ENCODE peak calls at places on chromosomes 1 and 21, in five cellular contexts. One of them, this sample, is unnamed.
A peak's percentile ranks its signal among the peaks of the same experiment; 100 is the strongest.

GRCh38 chr1:61392417-61393242 is 310.3 kb downstream of the NFIA start:
- DNase-seq in activated naive CD4-positive, alpha-beta T cell: no peak
- DNase-seq in activated effector memory CD4-positive, alpha-beta T cell treated with anti-CD3 and anti-CD28 coated beads, Interleukin-2, amount 50 U/mL, for 16 hours: no peak
- DNase-seq in SJCRH30: peak; percentile 35
- DNase-seq in CD4-positive, alpha-beta T cell: no peak
- DNase-seq in this sample: no peak

GRCh38 chr1:220113136-220113695 is 19.3 kb downstream of the IARS2 start:
- DNase-seq in CD4-positive, alpha-beta T cell: no peak
- DNase-seq in SJCRH30: peak; percentile 55
- DNase-seq in activated naive CD4-positive, alpha-beta T cell: no peak
- DNase-seq in activated effector memory CD4-positive, alpha-beta T cell treated with anti-CD3 and anti-CD28 coated beads, Interleukin-2, amount 50 U/mL, for 16 hours: no peak
- DNase-seq in this sample: peak; percentile 58

GRCh38 chr1:34684246-34684645 is 70.6 kb upstream of the GJB5 start:
- DNase-seq in activated naive CD4-positive, alpha-beta T cell: no peak
- DNase-seq in activated effector memory CD4-positive, alpha-beta T cell treated with anti-CD3 and anti-CD28 coated beads, Interleukin-2, amount 50 U/mL, for 16 hours: no peak
- DNase-seq in CD4-positive, alpha-beta T cell: no peak
- DNase-seq in SJCRH30: peak; percentile 37
- DNase-seq in this sample: no peak

GRCh38 chr1:223708001-223708359 is 4.4 kb upstream of the CAPN2 start:
- DNase-seq in activated naive CD4-positive, alpha-beta T cell: no peak
- DNase-seq in SJCRH30: peak; percentile 57
- DNase-seq in CD4-positive, alpha-beta T cell: no peak
- DNase-seq in activated effector memory CD4-positive, alpha-beta T cell treated with anti-CD3 and anti-CD28 coated beads, Interleukin-2, amount 50 U/mL, for 16 hours: no peak
- DNase-seq in this sample: peak; percentile 46

GRCh38 chr21:45192332-45192731 is 95.4 kb downstream of the POFUT2 start:
- DNase-seq in SJCRH30: no peak
- DNase-seq in CD4-positive, alpha-beta T cell: no peak
- DNase-seq in activated effector memory CD4-positive, alpha-beta T cell treated with anti-CD3 and anti-CD28 coated beads, Interleukin-2, amount 50 U/mL, for 16 hours: no peak
- DNase-seq in activated naive CD4-positive, alpha-beta T cell: no peak
- DNase-seq in this sample: no peak

GRCh38 chr1:179786815-179787736 is 44.0 kb downstream of the FAM163A start:
- DNase-seq in SJCRH30: no peak
- DNase-seq in activated effector memory CD4-positive, alpha-beta T cell treated with anti-CD3 and anti-CD28 coated beads, Interleukin-2, amount 50 U/mL, for 16 hours: no peak
- DNase-seq in CD4-positive, alpha-beta T cell: no peak
- DNase-seq in activated naive CD4-positive, alpha-beta T cell: no peak
- DNase-seq in this sample: no peak

GRCh38 chr1:225987491-225988316 is 11.4 kb downstream of the SDE2 start:
- DNase-seq in CD4-positive, alpha-beta T cell: no peak
- DNase-seq in activated naive CD4-positive, alpha-beta T cell: no peak
- DNase-seq in activated effector memory CD4-positive, alpha-beta T cell treated with anti-CD3 and anti-CD28 coated beads, Interleukin-2, amount 50 U/mL, for 16 hours: no peak
- DNase-seq in SJCRH30: peak; percentile 71
- DNase-seq in this sample: peak; percentile 71

GRCh38 chr1:119774746-119775495 is 6.2 kb upstream of the HMGCS2 start:
- DNase-seq in SJCRH30: no peak
- DNase-seq in activated naive CD4-positive, alpha-beta T cell: no peak
- DNase-seq in activated effector memory CD4-positive, alpha-beta T cell treated with anti-CD3 and anti-CD28 coated beads, Interleukin-2, amount 50 U/mL, for 16 hours: no peak
- DNase-seq in CD4-positive, alpha-beta T cell: no peak
- DNase-seq in this sample: no peak

GRCh38 chr1:154190550-154190949 is 1.4 kb downstream of the TPM3 start:
- DNase-seq in activated naive CD4-positive, alpha-beta T cell: no peak
- DNase-seq in SJCRH30: no peak
- DNase-seq in activated effector memory CD4-positive, alpha-beta T cell treated with anti-CD3 and anti-CD28 coated beads, Interleukin-2, amount 50 U/mL, for 16 hours: no peak
- DNase-seq in CD4-positive, alpha-beta T cell: no peak
- DNase-seq in this sample: peak; percentile 77

GRCh38 chr1:201457508-201457960 is 11.5 kb downstream of the PHLDA3 start:
- DNase-seq in activated naive CD4-positive, alpha-beta T cell: no peak
- DNase-seq in activated effector memory CD4-positive, alpha-beta T cell treated with anti-CD3 and anti-CD28 coated beads, Interleukin-2, amount 50 U/mL, for 16 hours: no peak
- DNase-seq in SJCRH30: no peak
- DNase-seq in CD4-positive, alpha-beta T cell: no peak
- DNase-seq in this sample: no peak

GRCh38 chr1:39701092-39701460 is 9.8 kb upstream of the HPCAL4 start:
- DNase-seq in CD4-positive, alpha-beta T cell: no peak
- DNase-seq in SJCRH30: peak; percentile 39
- DNase-seq in activated effector memory CD4-positive, alpha-beta T cell treated with anti-CD3 and anti-CD28 coated beads, Interleukin-2, amount 50 U/mL, for 16 hours: no peak
- DNase-seq in activated naive CD4-positive, alpha-beta T cell: no peak
- DNase-seq in this sample: peak; percentile 15

GRCh38 chr1:158285756-158286241 is 3.9 kb upstream of the CD1C start:
- DNase-seq in SJCRH30: peak; percentile 4
- DNase-seq in activated effector memory CD4-positive, alpha-beta T cell treated with anti-CD3 and anti-CD28 coated beads, Interleukin-2, amount 50 U/mL, for 16 hours: no peak
- DNase-seq in activated naive CD4-positive, alpha-beta T cell: no peak
- DNase-seq in CD4-positive, alpha-beta T cell: no peak
- DNase-seq in this sample: peak; percentile 35

GRCh38 chr1:59005491-59006308 is 221.9 kb upstream of the JUN start:
- DNase-seq in activated naive CD4-positive, alpha-beta T cell: no peak
- DNase-seq in SJCRH30: no peak
- DNase-seq in CD4-positive, alpha-beta T cell: no peak
- DNase-seq in activated effector memory CD4-positive, alpha-beta T cell treated with anti-CD3 and anti-CD28 coated beads, Interleukin-2, amount 50 U/mL, for 16 hours: no peak
- DNase-seq in this sample: no peak

GRCh38 chr1:87686671-87687070 is 358.0 kb downstream of the LMO4 start:
- DNase-seq in activated naive CD4-positive, alpha-beta T cell: no peak
- DNase-seq in SJCRH30: no peak
- DNase-seq in CD4-positive, alpha-beta T cell: no peak
- DNase-seq in activated effector memory CD4-positive, alpha-beta T cell treated with anti-CD3 and anti-CD28 coated beads, Interleukin-2, amount 50 U/mL, for 16 hours: no peak
- DNase-seq in this sample: no peak

GRCh38 chr1:160548960-160549664 is 26.1 kb upstream of the SLAMF6 start:
- DNase-seq in activated effector memory CD4-positive, alpha-beta T cell treated with anti-CD3 and anti-CD28 coated beads, Interleukin-2, amount 50 U/mL, for 16 hours: no peak
- DNase-seq in CD4-positive, alpha-beta T cell: no peak
- DNase-seq in activated naive CD4-positive, alpha-beta T cell: no peak
- DNase-seq in SJCRH30: no peak
- DNase-seq in this sample: no peak

GRCh38 chr1:235025422-235025984 is 103.1 kb downstream of the TOMM20 start:
- DNase-seq in activated effector memory CD4-positive, alpha-beta T cell treated with anti-CD3 and anti-CD28 coated beads, Interleukin-2, amount 50 U/mL, for 16 hours: no peak
- DNase-seq in activated naive CD4-positive, alpha-beta T cell: no peak
- DNase-seq in CD4-positive, alpha-beta T cell: no peak
- DNase-seq in SJCRH30: no peak
- DNase-seq in this sample: no peak

GRCh38 chr1:225824522-225824921 is 14.6 kb downstream of the EPHX1 start:
- DNase-seq in CD4-positive, alpha-beta T cell: no peak
- DNase-seq in activated effector memory CD4-positive, alpha-beta T cell treated with anti-CD3 and anti-CD28 coated beads, Interleukin-2, amount 50 U/mL, for 16 hours: no peak
- DNase-seq in SJCRH30: no peak
- DNase-seq in activated naive CD4-positive, alpha-beta T cell: no peak
- DNase-seq in this sample: no peak

GRCh38 chr1:240310226-240310925 is 218.7 kb downstream of the FMN2 start:
- DNase-seq in activated naive CD4-positive, alpha-beta T cell: no peak
- DNase-seq in activated effector memory CD4-positive, alpha-beta T cell treated with anti-CD3 and anti-CD28 coated beads, Interleukin-2, amount 50 U/mL, for 16 hours: no peak
- DNase-seq in SJCRH30: no peak
- DNase-seq in CD4-positive, alpha-beta T cell: no peak
- DNase-seq in this sample: no peak

This sample was measured in lung microvascular endothelial cell.